ENCODE peak calls at places on chromosomes 13 and 19, in ten cellular contexts. V is spleen, Z is IMR-90, Y is body of pancreas, I is psoas muscle, C is RWPE2, Q is thoracic aorta, S is mammary epithelial cell, P is endodermal cell, D is adrenal gland. T is an unnamed sample. For H3K4me1 and H3K27me3, the result is how much of the 10 kb centered on the place peaks cover.

GRCh38 chr13:61123533-61124269 is 291.9 kb downstream of the PCDH20 start:
- DNase-seq in P (peak), S (no peak), C (no peak), V (no peak), D (no peak), I (no peak), Q (no peak), Z (no peak), Y (no peak), T (no peak)

GRCh38 chr13:39875583-39875982 is 220.1 kb downstream of the COG6 start:
- DNase-seq in Z (peak), Q (no peak), I (no peak), V (no peak), D (no peak), Y (no peak), C (no peak), S (no peak), P (no peak), T (no peak)

GRCh38 chr13:113862766-113863510 is 938 bp downstream of the GAS6 start:
- DNase-seq in Q (no peak), S (no peak), D (no peak), V (no peak), Y (peak), C (peak), Z (no peak), P (peak), I (peak), T (no peak)

GRCh38 chr13:31227870-31228269 is 28.1 kb downstream of the B3GLCT start:
- DNase-seq in D (no peak), P (peak), I (no peak), Z (no peak), C (no peak), S (no peak), Y (no peak), V (no peak), Q (no peak), T (no peak)

GRCh38 chr19:9474975-9475374 is 23.4 kb downstream of the ZNF560 start:
- DNase-seq in I (no peak), S (no peak), Q (no peak), Y (no peak), Z (no peak), D (no peak), C (no peak), P (no peak), V (no peak), T (no peak)

GRCh38 chr19:51751655-51752054 is at the start of gene FPR1:
- DNase-seq in P (no peak), Y (no peak), I (no peak), Z (no peak), V (no peak), C (no peak), Q (no peak), S (peak), D (no peak), T (no peak)

GRCh38 chr13:36133950-36134349 is 2.8 kb upstream of the DCLK1 start:
- DNase-seq in P (no peak), C (no peak), S (no peak), V (no peak), Y (no peak), Z (no peak), D (no peak), Q (no peak), I (no peak), T (no peak)

GRCh38 chr13:100721885-100722512 is 47.4 kb upstream of the TMTC4 start:
- DNase-seq in Y (peak), I (no peak), P (peak), Q (no peak), V (no peak), D (peak), C (no peak), Z (peak), S (peak), T (no peak)

GRCh38 chr19:11465605-11466004 is 15.2 kb downstream of the ELAVL3 start:
- DNase-seq in V (no peak), Z (no peak), I (no peak), Q (no peak), C (no peak), Y (no peak), P (no peak), D (no peak), S (no peak), T (no peak)

GRCh38 chr19:590396-590745 is 690 bp downstream of the HCN2 start:
- DNase-seq in Y (no peak), D (no peak), P (peak), I (no peak), C (no peak), Q (no peak), S (peak), V (no peak), Z (peak), T (no peak)

GRCh38 chr19:34209726-34210125 is 37.4 kb downstream of the LSM14A start:
- DNase-seq in P (no peak), Z (no peak), Q (no peak), I (no peak), C (no peak), D (no peak), Y (no peak), S (no peak), V (no peak), T (no peak)

GRCh38 chr19:11979527-11979926 is 14.7 kb downstream of the ZNF763 start:
- DNase-seq in Z (no peak), Y (no peak), V (no peak), D (no peak), I (no peak), S (no peak), C (no peak), P (no peak), Q (no peak), T (no peak)

GRCh38 chr13:42615691-42616090 is 41.7 kb downstream of the TNFSF11 start:
- DNase-seq in I (no peak), D (no peak), Z (peak), S (peak), Y (no peak), V (no peak), C (no peak), Q (no peak), P (no peak), T (no peak)

GRCh38 chr19:57342582-57342981 is 8.5 kb upstream of the ZNF304 start:
- DNase-seq in D (no peak), V (no peak), Y (no peak), C (no peak), I (no peak), P (no peak), S (no peak), Q (no peak), Z (no peak), T (no peak)

GRCh38 chr19:8149261-8150094 is at the start of gene FBN3:
- DNase-seq in Q (no peak), D (no peak), I (no peak), P (peak), Z (no peak), S (no peak), C (no peak), Y (no peak), V (no peak), T (no peak)

GRCh38 chr13:47929156-47929555 is 71.9 kb downstream of the SUCLA2 start:
- DNase-seq in V (no peak), S (no peak), Y (no peak), Q (no peak), P (no peak), D (no peak), Z (peak), C (no peak), I (no peak), T (no peak)

GRCh38 chr19:4705413-4706131 is 18.1 kb downstream of the DPP9 start:
- DNase-seq in V (no peak), Z (no peak), D (no peak), P (no peak), S (no peak), Y (no peak), Q (no peak), I (no peak), C (no peak), T (no peak)

GRCh38 chr19:46182476-46182875 is 34.4 kb downstream of the IGFL2 start:
- DNase-seq in D (no peak), V (no peak), Z (no peak), Q (no peak), P (no peak), Y (no peak), I (no peak), S (no peak), C (no peak), T (no peak)

GRCh38 chr13:99500839-99501134 is 485 bp upstream of the TM9SF2 start:
- DNase-seq in P (no peak), S (no peak), D (no peak), V (no peak), Y (no peak), Q (no peak), I (no peak), Z (no peak), C (no peak), T (no peak)

GRCh38 chr19:35797663-35798062 is 15.0 kb downstream of the PRODH2 start:
- DNase-seq in P (peak), C (no peak), Z (no peak), I (no peak), S (no peak), Q (no peak), V (no peak), D (no peak), Y (no peak), T (no peak)

GRCh38 chr13:39091586-39091985 is 53.3 kb downstream of the NHLRC3 start:
- DNase-seq in P (no peak), C (no peak), I (no peak), Z (no peak), V (no peak), Q (no peak), Y (no peak), D (no peak), S (no peak), T (no peak)

GRCh38 chr19:54548806-54549205 is 24.8 kb upstream of the LILRA2 start:
- DNase-seq in P (no peak), V (no peak), Q (no peak), I (no peak), Z (no peak), D (no peak), Y (no peak), C (no peak), S (no peak), T (no peak)

GRCh38 chr13:101785858-101786257 is 333.4 kb downstream of the ITGBL1 start:
- DNase-seq in Y (no peak), I (no peak), P (peak), V (no peak), D (no peak), Q (no peak), C (no peak), Z (peak), S (peak), T (peak)

GRCh38 chr13:40433577-40433976 is 232.9 kb downstream of the FOXO1 start:
- DNase-seq in S (no peak), Z (no peak), V (peak), C (no peak), P (no peak), I (no peak), Q (no peak), D (no peak), Y (no peak), T (no peak)

GRCh38 chr19:44681992-44682790 is 10.9 kb downstream of the CEACAM19 start:
- DNase-seq in I (no peak), Y (no peak), C (no peak), V (no peak), Q (no peak), Z (no peak), P (no peak), D (no peak), S (no peak), T (no peak)

GRCh38 chr19:52248256-52248655 is 21.1 kb upstream of the ZNF766 start:
- DNase-seq in Y (peak), C (no peak), P (peak), V (peak), Z (peak), D (peak), S (peak), I (peak), Q (no peak), T (peak)

GRCh38 chr13:32264407-32264806 is 50.8 kb downstream of the ZAR1L start:
- DNase-seq in D (peak), V (no peak), Y (no peak), C (no peak), Q (no peak), P (no peak), Z (peak), S (peak), I (peak), T (peak)

GRCh38 chr19:32437096-32437495 is 31.5 kb downstream of the DPY19L3 start:
- DNase-seq in C (no peak), Q (no peak), S (no peak), D (no peak), Y (no peak), Z (no peak), P (no peak), V (no peak), I (no peak), T (no peak)

GRCh38 chr13:31179754-31180153 is 18.1 kb upstream of the HSPH1 start:
- DNase-seq in I (no peak), V (no peak), Z (no peak), P (no peak), Y (no peak), D (no peak), Q (no peak), C (no peak), S (no peak), T (no peak)

GRCh38 chr13:90868321-90868920 is 479.1 kb upstream of the MIR17HG start:
- DNase-seq in Q (no peak), Z (peak), S (peak), C (no peak), V (no peak), P (no peak), Y (peak), D (peak), I (no peak), T (no peak)

GRCh38 chr13:85582890-85583289 is 216.3 kb downstream of the SLITRK6 start:
- DNase-seq in Z (peak), Y (no peak), V (no peak), Q (no peak), P (no peak), I (no peak), S (peak), D (no peak), C (no peak), T (no peak)

GRCh38 chr19:54633401-54633800 is 3.1 kb downstream of the LILRB1 start:
- DNase-seq in C (no peak), P (no peak), I (no peak), S (no peak), Z (no peak), Y (no peak), Q (no peak), V (no peak), D (no peak), T (no peak)

DNA sequence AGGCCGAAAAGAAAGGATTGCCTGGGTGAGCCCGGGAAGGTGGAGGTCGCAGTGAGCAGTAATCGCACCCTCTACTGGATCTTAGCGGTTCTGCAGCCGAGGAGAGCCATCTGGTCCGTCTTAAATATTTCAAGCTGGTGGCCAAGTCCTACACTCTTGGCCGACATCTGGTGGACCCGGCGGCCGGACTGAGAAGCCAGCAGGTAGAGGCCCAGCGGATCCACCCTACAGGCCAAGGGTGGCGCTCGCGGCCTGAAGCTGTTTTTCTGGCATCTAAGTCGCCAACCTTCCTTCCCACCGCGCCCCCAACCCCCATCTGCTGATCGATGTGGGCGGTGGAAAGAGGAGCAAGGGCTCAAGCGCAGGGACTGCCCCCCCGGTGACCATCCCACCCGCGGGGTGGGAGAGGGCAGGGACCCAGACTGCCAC is 46.5 kb upstream of the ZNF730 start:
- DNase-seq in S (peak), Q (no peak), I (peak), P (peak), Z (peak), Y (peak), C (no peak), D (peak), V (no peak), T (peak)
- TF ChIP-seq CTCF in S (no peak), Q (peak), I (peak), P (peak), Z (peak), Y (no peak), C (no peak), D (peak), V (peak), T (peak)

DNA sequence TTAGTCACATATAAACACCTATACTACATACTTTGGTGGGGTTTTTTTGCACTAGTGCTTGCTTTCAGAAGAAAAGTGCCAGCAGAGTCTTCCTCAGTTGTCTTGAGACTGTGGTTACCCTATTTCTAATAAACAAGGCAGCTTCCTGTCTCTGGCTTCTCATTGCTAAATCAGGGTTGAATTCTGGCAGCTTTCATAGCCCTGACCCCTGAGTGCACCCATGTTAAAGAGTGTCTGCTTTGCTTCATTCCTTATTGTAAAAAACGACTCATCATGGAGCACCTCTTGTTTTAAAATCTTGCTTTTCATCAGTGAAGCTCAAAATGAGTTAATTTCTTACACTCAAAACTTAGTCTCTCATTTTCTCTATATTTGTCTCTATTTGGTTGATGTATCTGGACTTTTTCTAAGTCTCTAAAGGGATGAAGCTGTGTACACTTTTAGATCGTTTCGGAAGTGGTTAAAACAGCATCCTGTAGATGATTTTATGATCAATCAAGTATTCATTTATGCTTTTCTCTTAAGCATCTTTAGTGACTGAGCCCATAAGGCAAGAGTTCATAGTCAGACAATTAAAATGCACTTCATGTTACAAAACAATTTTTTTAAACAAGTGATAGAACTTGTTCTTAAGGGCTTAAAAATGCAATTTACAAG is 72.1 kb downstream of the KLF12 start:
- DNase-seq in I (no peak), V (no peak), C (no peak), Q (no peak), Z (peak), S (no peak), P (no peak), Y (no peak), D (peak), T (no peak)
- H3K4me1 ChIP-seq in I (under half), V (under half), C (under half), Q (under half), Z (under half), S (under half), P (under half), Y (under half), D (under half), T (half or more)

GRCh38 chr13:52852444-52852843 is 4.0 kb upstream of the PCDH8 start:
- DNase-seq in Q (no peak), P (no peak), Z (no peak), D (no peak), S (no peak), V (no peak), Y (no peak), C (no peak), I (no peak), T (no peak)
- H3K27me3 ChIP-seq in Q (under half), P (half or more), Z (under half), D (under half), S (under half), V (half or more), Y (under half), C (under half), I (half or more), T (half or more)

DNA sequence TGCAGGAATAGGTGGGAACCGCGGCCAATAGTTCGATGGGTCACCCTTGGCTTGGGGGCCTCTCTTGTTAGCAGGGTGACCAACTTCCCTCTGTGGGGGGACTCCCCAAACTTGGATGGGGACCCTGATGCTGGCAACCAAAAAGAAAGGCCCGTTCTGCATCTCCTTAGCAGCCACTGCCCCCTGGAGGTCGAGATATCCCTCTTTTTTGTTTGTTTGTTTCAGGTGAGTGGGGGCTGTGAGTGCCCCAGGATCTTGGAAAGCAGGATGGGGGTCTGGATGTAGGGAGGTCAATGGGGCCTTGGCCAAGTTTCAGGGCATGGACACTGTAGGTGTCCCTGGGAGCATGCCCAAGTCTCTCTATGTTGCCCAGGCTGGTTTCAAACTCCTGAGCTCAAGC is 7.7 kb upstream of the CRTC1 start:
- DNase-seq in S (no peak), Y (no peak), V (no peak), Q (no peak), I (no peak), C (no peak), P (peak), D (no peak), Z (no peak), T (no peak)
- TF ChIP-seq CTCF in S (peak), Y (no peak), V (no peak), Q (no peak), I (peak), C (peak), P (peak), D (peak), Z (peak), T (peak)

GRCh38 chr13:46185634-46186033 is 3.7 kb upstream of the LCP1 start:
- DNase-seq in V (no peak), Z (no peak), P (no peak), I (no peak), S (no peak), Y (no peak), C (no peak), Q (no peak), D (no peak), T (no peak)
- H3K4me1 ChIP-seq in V (under half), Z (under half), P (under half), I (under half), S (under half), Y (under half), C (under half), Q (under half), D (under half), T (under half)

GRCh38 chr13:98405107-98405571 is 171.8 kb downstream of the STK24 start:
- DNase-seq in P (peak), C (no peak), D (no peak), S (no peak), I (no peak), V (no peak), Y (peak), Z (no peak), Q (no peak), T (no peak)
- H3K27me3 ChIP-seq in P (under half), C (under half), D (under half), S (under half), I (under half), V (under half), Y (under half), Z (under half), Q (under half), T (under half)

GRCh38 chr19:3469638-3470499 is 10.5 kb downstream of the SMIM24 start:
- DNase-seq in S (no peak), Y (no peak), V (no peak), P (peak), D (no peak), I (no peak), Q (no peak), Z (no peak), C (no peak), T (no peak)
- TF ChIP-seq CTCF in S (no peak), Y (no peak), V (no peak), P (peak), D (no peak), I (no peak), Q (no peak), Z (no peak), C (no peak), T (no peak)

T was measured in heart right ventricle.